ENCODE peak calls at places on chromosomes 3 and 15, in nine cellular contexts. One of them, this sample, is unnamed. For H3K36me3, the result is how much of the 10 kb centered on the place peaks cover.

GRCh38 chr3:148372476-148372875 is 325.2 kb upstream of the AGTR1 start:
- DNase-seq in neuronal stem cell: no peak
- DNase-seq in thoracic aorta: no peak
- DNase-seq in adrenal gland: no peak
- DNase-seq in uterus: no peak
- DNase-seq in heart right ventricle: no peak
- DNase-seq in tibial artery: no peak
- DNase-seq in hepatocyte: peak
- DNase-seq in right lobe of liver: no peak
- DNase-seq in this sample: no peak

GRCh38 chr3:112555535-112556170 is 6.1 kb downstream of the ATG3 start:
- DNase-seq in neuronal stem cell: no peak
- DNase-seq in thoracic aorta: no peak
- DNase-seq in adrenal gland: no peak
- DNase-seq in uterus: no peak
- DNase-seq in heart right ventricle: no peak
- DNase-seq in tibial artery: no peak
- DNase-seq in hepatocyte: no peak
- DNase-seq in right lobe of liver: no peak
- DNase-seq in this sample: no peak

GRCh38 chr3:27344192-27344591 is 25.0 kb downstream of the NEK10 start:
- DNase-seq in neuronal stem cell: no peak
- DNase-seq in thoracic aorta: no peak
- DNase-seq in adrenal gland: no peak
- DNase-seq in uterus: no peak
- DNase-seq in heart right ventricle: no peak
- DNase-seq in tibial artery: no peak
- DNase-seq in hepatocyte: no peak
- DNase-seq in right lobe of liver: no peak
- DNase-seq in this sample: no peak

GRCh38 chr3:187507905-187508304 is 139.7 kb downstream of the RTP4 start:
- DNase-seq in neuronal stem cell: no peak
- DNase-seq in thoracic aorta: no peak
- DNase-seq in adrenal gland: no peak
- DNase-seq in uterus: no peak
- DNase-seq in heart right ventricle: no peak
- DNase-seq in tibial artery: no peak
- DNase-seq in hepatocyte: no peak
- DNase-seq in right lobe of liver: no peak
- DNase-seq in this sample: no peak

GRCh38 chr15:50262533-50262932 is 3.0 kb downstream of the HDC start:
- DNase-seq in neuronal stem cell: no peak
- DNase-seq in thoracic aorta: no peak
- DNase-seq in adrenal gland: no peak
- DNase-seq in uterus: no peak
- DNase-seq in heart right ventricle: no peak
- DNase-seq in tibial artery: no peak
- DNase-seq in hepatocyte: no peak
- DNase-seq in right lobe of liver: no peak
- DNase-seq in this sample: no peak

GRCh38 chr3:196992461-196993065 is 23.9 kb upstream of the PIGZ start:
- DNase-seq in neuronal stem cell: no peak
- DNase-seq in thoracic aorta: no peak
- DNase-seq in adrenal gland: no peak
- DNase-seq in uterus: no peak
- DNase-seq in heart right ventricle: no peak
- DNase-seq in tibial artery: peak
- DNase-seq in hepatocyte: no peak
- DNase-seq in right lobe of liver: peak
- DNase-seq in this sample: no peak

GRCh38 chr3:148042663-148043445 is 633.7 kb downstream of the ZIC1 start:
- DNase-seq in neuronal stem cell: no peak
- DNase-seq in thoracic aorta: no peak
- DNase-seq in adrenal gland: no peak
- DNase-seq in uterus: no peak
- DNase-seq in heart right ventricle: no peak
- DNase-seq in tibial artery: no peak
- DNase-seq in hepatocyte: no peak
- DNase-seq in right lobe of liver: no peak
- DNase-seq in this sample: no peak

GRCh38 chr3:46690798-46691197 is 2.7 kb downstream of the ALS2CL start:
- DNase-seq in neuronal stem cell: no peak
- DNase-seq in thoracic aorta: no peak
- DNase-seq in adrenal gland: no peak
- DNase-seq in uterus: peak
- DNase-seq in heart right ventricle: peak
- DNase-seq in tibial artery: no peak
- DNase-seq in hepatocyte: peak
- DNase-seq in right lobe of liver: no peak
- DNase-seq in this sample: peak

DNA sequence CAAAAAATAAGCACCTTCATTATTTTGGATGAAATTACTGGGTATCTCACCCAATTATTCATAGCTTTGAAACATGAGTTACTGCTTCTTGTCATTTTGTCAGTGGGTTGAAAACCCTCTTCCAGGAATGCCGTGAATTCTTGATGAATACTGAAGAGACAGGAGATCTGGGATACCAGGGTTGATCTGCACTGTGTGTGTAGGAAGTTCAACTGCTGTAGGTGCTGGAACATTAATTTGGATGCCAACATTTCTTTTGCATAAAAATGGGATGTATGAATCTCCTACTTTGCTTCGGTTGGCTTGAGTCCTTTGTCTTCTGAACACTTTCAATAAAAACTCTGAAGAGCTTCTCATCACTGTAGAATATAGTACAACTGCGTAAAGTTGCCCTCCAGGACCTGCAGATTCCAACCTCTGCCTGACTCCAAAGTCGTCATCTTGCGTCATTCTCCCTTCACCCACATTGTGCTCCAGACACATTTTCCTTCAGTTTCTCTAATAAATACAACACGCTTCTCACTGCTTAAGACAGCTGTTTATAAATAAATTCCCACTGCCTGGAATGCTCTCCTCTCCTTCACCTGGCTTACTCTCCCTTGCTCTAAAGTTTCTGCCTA is 312.7 kb upstream of the TGFBR2 start:
- DNase-seq in neuronal stem cell: no peak
- DNase-seq in thoracic aorta: no peak
- DNase-seq in adrenal gland: no peak
- DNase-seq in uterus: no peak
- DNase-seq in heart right ventricle: no peak
- DNase-seq in tibial artery: no peak
- DNase-seq in hepatocyte: no peak
- DNase-seq in right lobe of liver: no peak
- DNase-seq in this sample: no peak
- H3K36me3 ChIP-seq in neuronal stem cell: under half
- H3K36me3 ChIP-seq in thoracic aorta: under half
- H3K36me3 ChIP-seq in adrenal gland: under half
- H3K36me3 ChIP-seq in uterus: under half
- H3K36me3 ChIP-seq in heart right ventricle: under half
- H3K36me3 ChIP-seq in tibial artery: under half
- H3K36me3 ChIP-seq in hepatocyte: under half
- H3K36me3 ChIP-seq in right lobe of liver: under half
- H3K36me3 ChIP-seq in this sample: under half

GRCh38 chr15:61929452-61929851 is 130.8 kb downstream of the VPS13C start:
- DNase-seq in neuronal stem cell: no peak
- DNase-seq in thoracic aorta: no peak
- DNase-seq in adrenal gland: no peak
- DNase-seq in uterus: no peak
- DNase-seq in heart right ventricle: no peak
- DNase-seq in tibial artery: no peak
- DNase-seq in hepatocyte: no peak
- DNase-seq in right lobe of liver: no peak
- DNase-seq in this sample: no peak
- H3K36me3 ChIP-seq in neuronal stem cell: under half
- H3K36me3 ChIP-seq in thoracic aorta: under half
- H3K36me3 ChIP-seq in adrenal gland: under half
- H3K36me3 ChIP-seq in uterus: under half
- H3K36me3 ChIP-seq in heart right ventricle: half or more
- H3K36me3 ChIP-seq in tibial artery: under half
- H3K36me3 ChIP-seq in hepatocyte: under half
- H3K36me3 ChIP-seq in right lobe of liver: under half
- H3K36me3 ChIP-seq in this sample: under half

GRCh38 chr3:183527421-183527979 is 28.0 kb downstream of the KLHL6 start:
- DNase-seq in neuronal stem cell: no peak
- DNase-seq in thoracic aorta: no peak
- DNase-seq in adrenal gland: no peak
- DNase-seq in uterus: no peak
- DNase-seq in heart right ventricle: no peak
- DNase-seq in tibial artery: no peak
- DNase-seq in hepatocyte: no peak
- DNase-seq in right lobe of liver: no peak
- DNase-seq in this sample: no peak

GRCh38 chr3:183526838-183527420 is 28.6 kb downstream of the KLHL6 start:
- DNase-seq in neuronal stem cell: no peak
- DNase-seq in thoracic aorta: no peak
- DNase-seq in adrenal gland: no peak
- DNase-seq in uterus: no peak
- DNase-seq in heart right ventricle: no peak
- DNase-seq in tibial artery: no peak
- DNase-seq in hepatocyte: no peak
- DNase-seq in right lobe of liver: no peak
- DNase-seq in this sample: no peak

GRCh38 chr3:183524476-183524875 is 31.0 kb downstream of the KLHL6 start:
- DNase-seq in neuronal stem cell: no peak
- DNase-seq in thoracic aorta: no peak
- DNase-seq in adrenal gland: no peak
- DNase-seq in uterus: no peak
- DNase-seq in heart right ventricle: no peak
- DNase-seq in tibial artery: no peak
- DNase-seq in hepatocyte: no peak
- DNase-seq in right lobe of liver: no peak
- DNase-seq in this sample: no peak

GRCh38 chr3:183529717-183530116 is 25.8 kb downstream of the KLHL6 start:
- DNase-seq in neuronal stem cell: no peak
- DNase-seq in thoracic aorta: no peak
- DNase-seq in adrenal gland: no peak
- DNase-seq in uterus: no peak
- DNase-seq in heart right ventricle: no peak
- DNase-seq in tibial artery: no peak
- DNase-seq in hepatocyte: no peak
- DNase-seq in right lobe of liver: no peak
- DNase-seq in this sample: no peak

DNA sequence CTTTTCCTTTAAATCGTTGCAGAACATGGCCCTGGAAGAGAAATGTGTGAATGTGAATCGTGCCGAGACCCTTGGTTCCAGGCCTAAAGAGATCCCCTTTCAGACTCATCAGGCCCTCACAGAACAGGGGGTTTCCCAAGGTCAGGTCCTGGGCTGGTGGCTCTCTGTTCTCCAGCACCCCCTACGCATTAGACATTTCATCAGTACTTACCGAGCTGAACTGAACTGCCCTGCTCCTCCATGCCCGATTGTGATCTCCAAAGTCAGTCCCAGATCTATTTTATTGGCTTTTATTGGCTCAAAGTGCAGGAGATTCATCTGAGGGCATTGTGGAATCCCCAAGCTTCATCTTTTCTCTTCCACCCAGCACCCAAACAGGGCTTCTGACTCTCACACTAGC is 27.5 kb downstream of the KLHL6 start:
- DNase-seq in neuronal stem cell: no peak
- DNase-seq in thoracic aorta: no peak
- DNase-seq in adrenal gland: no peak
- DNase-seq in uterus: no peak
- DNase-seq in heart right ventricle: no peak
- DNase-seq in tibial artery: no peak
- DNase-seq in hepatocyte: no peak
- DNase-seq in right lobe of liver: no peak
- DNase-seq in this sample: no peak
- H3K36me3 ChIP-seq in neuronal stem cell: under half
- H3K36me3 ChIP-seq in thoracic aorta: under half
- H3K36me3 ChIP-seq in adrenal gland: under half
- H3K36me3 ChIP-seq in uterus: under half
- H3K36me3 ChIP-seq in heart right ventricle: under half
- H3K36me3 ChIP-seq in tibial artery: under half
- H3K36me3 ChIP-seq in hepatocyte: under half
- H3K36me3 ChIP-seq in right lobe of liver: under half
- H3K36me3 ChIP-seq in this sample: under half

GRCh38 chr15:65329298-65329990 is 25.0 kb downstream of the RNU5B-1 start:
- DNase-seq in neuronal stem cell: no peak
- DNase-seq in thoracic aorta: no peak
- DNase-seq in adrenal gland: no peak
- DNase-seq in uterus: no peak
- DNase-seq in heart right ventricle: no peak
- DNase-seq in tibial artery: no peak
- DNase-seq in hepatocyte: no peak
- DNase-seq in right lobe of liver: no peak
- DNase-seq in this sample: no peak

GRCh38 chr15:65327651-65328393 is 23.3 kb downstream of the RNU5B-1 start:
- DNase-seq in neuronal stem cell: no peak
- DNase-seq in thoracic aorta: no peak
- DNase-seq in adrenal gland: no peak
- DNase-seq in uterus: no peak
- DNase-seq in heart right ventricle: no peak
- DNase-seq in tibial artery: no peak
- DNase-seq in hepatocyte: no peak
- DNase-seq in right lobe of liver: no peak
- DNase-seq in this sample: no peak

GRCh38 chr15:65329991-65330735 is 25.7 kb downstream of the RNU5B-1 start:
- DNase-seq in neuronal stem cell: no peak
- DNase-seq in thoracic aorta: no peak
- DNase-seq in adrenal gland: no peak
- DNase-seq in uterus: no peak
- DNase-seq in heart right ventricle: no peak
- DNase-seq in tibial artery: no peak
- DNase-seq in hepatocyte: no peak
- DNase-seq in right lobe of liver: no peak
- DNase-seq in this sample: no peak

GRCh38 chr15:65326844-65327243 is 22.4 kb downstream of the RNU5B-1 start:
- DNase-seq in neuronal stem cell: no peak
- DNase-seq in thoracic aorta: no peak
- DNase-seq in adrenal gland: no peak
- DNase-seq in uterus: no peak
- DNase-seq in heart right ventricle: no peak
- DNase-seq in tibial artery: no peak
- DNase-seq in hepatocyte: no peak
- DNase-seq in right lobe of liver: no peak
- DNase-seq in this sample: no peak

DNA sequence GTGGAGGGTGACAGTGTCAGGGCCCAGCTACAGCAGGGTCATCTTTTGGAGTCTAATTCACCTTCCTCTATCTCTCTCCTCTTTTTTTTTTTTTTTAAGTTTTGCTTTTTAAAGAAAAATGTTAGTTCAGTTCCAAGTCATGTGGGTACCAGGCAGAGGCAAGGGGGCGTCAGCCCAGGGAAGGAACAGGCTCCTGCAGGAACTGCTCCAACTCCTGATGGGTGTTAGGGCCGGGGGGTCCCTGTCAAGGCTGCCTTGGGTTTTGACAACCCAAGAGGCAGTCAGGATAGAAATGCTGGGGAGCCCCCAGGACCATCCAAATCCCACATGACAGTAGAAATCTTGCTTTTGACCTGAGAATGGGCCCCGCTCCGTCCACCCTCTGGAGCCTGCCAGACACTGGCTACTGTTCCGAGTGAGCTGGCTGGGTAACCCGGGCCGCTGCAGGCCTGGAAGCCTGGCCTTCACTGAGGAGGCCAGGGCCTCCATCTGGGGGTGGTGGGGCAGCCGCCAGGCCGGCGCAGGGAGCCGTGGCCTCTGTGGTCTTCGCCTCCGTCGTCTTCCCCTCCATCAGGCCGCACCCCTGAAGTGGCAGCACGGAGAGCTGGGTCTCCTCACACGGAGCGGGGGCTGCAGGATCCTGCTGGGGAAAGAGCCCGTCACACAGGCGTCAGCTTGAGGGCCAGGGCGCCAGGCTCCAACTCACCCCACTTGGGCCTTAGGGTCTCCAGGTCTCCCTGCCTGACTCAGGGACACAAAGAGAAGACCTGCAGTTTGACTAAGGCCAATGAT is 24.2 kb downstream of the RNU5B-1 start:
- DNase-seq in neuronal stem cell: no peak
- DNase-seq in thoracic aorta: no peak
- DNase-seq in adrenal gland: no peak
- DNase-seq in uterus: no peak
- DNase-seq in heart right ventricle: no peak
- DNase-seq in tibial artery: no peak
- DNase-seq in hepatocyte: no peak
- DNase-seq in right lobe of liver: no peak
- DNase-seq in this sample: no peak
- H3K36me3 ChIP-seq in neuronal stem cell: half or more
- H3K36me3 ChIP-seq in thoracic aorta: under half
- H3K36me3 ChIP-seq in adrenal gland: under half
- H3K36me3 ChIP-seq in uterus: under half
- H3K36me3 ChIP-seq in heart right ventricle: under half
- H3K36me3 ChIP-seq in tibial artery: under half
- H3K36me3 ChIP-seq in hepatocyte: under half
- H3K36me3 ChIP-seq in right lobe of liver: under half
- H3K36me3 ChIP-seq in this sample: under half

This sample was measured in mucosa of descending colon.